ENCODE peak calls at places on chromosomes 1 and 21, in five cellular contexts. C is mucosa of descending colon, N is psoas muscle, Y is fibroblast of lung, W is PC-3. H is an unnamed sample. For H3K4me1 and H3K9me3, the result is how much of the 10 kb centered on the place peaks cover.

GRCh38 chr1:183058835-183059234 is 35.6 kb downstream of the LAMC1 start:
- DNase-seq in C (no peak), N (no peak), Y (no peak), W (no peak), H (no peak)

GRCh38 chr1:173341307-173341706 is 134.2 kb upstream of the TNFSF4 start:
- DNase-seq in C (no peak), N (peak), Y (peak), W (peak), H (no peak)

GRCh38 chr1:197725044-197725443 is 50.2 kb downstream of the DENND1B start:
- DNase-seq in C (no peak), N (no peak), Y (peak), W (peak), H (no peak)

GRCh38 chr1:45892068-45892785 is 88.8 kb downstream of the MAST2 start:
- DNase-seq in C (no peak), N (no peak), Y (peak), W (peak), H (no peak)

GRCh38 chr1:54227091-54227602 is 27.2 kb downstream of the MRPL37 start:
- DNase-seq in C (no peak), N (no peak), Y (peak), W (peak), H (no peak)

GRCh38 chr1:212021563-212021962 is 13.8 kb downstream of the INTS7 start:
- DNase-seq in C (no peak), N (no peak), Y (no peak), W (no peak), H (no peak)

GRCh38 chr1:3518256-3518655 is 63.8 kb downstream of the ARHGEF16 start:
- DNase-seq in C (no peak), N (no peak), Y (no peak), W (peak), H (no peak)

GRCh38 chr1:219391297-219391696 is 217.6 kb downstream of the LYPLAL1 start:
- DNase-seq in C (no peak), N (no peak), Y (no peak), W (no peak), H (no peak)

GRCh38 chr1:67803380-67804279 is 29.6 kb downstream of the GNG12 start:
- DNase-seq in C (no peak), N (no peak), Y (peak), W (no peak), H (no peak)

GRCh38 chr1:70043806-70044205 is 161.6 kb downstream of the LRRC40 start:
- DNase-seq in C (peak), N (no peak), Y (peak), W (peak), H (no peak)

GRCh38 chr1:161820914-161821313 is 54.8 kb downstream of the ATF6 start:
- DNase-seq in C (no peak), N (no peak), Y (no peak), W (no peak), H (no peak)

GRCh38 chr1:201149400-201149799 is 4.9 kb downstream of the TMEM9 start:
- DNase-seq in C (peak), N (no peak), Y (peak), W (peak), H (no peak)

GRCh38 chr1:109543988-109544735 is 4.3 kb upstream of the GNAI3 start:
- DNase-seq in C (no peak), N (no peak), Y (no peak), W (no peak), H (no peak)

GRCh38 chr21:42148097-42148496 is 70.8 kb upstream of the ABCG1 start:
- DNase-seq in C (no peak), N (no peak), Y (no peak), W (no peak), H (no peak)

GRCh38 chr1:200838676-200839445 is 33.9 kb upstream of the GPR25 start:
- DNase-seq in C (no peak), N (no peak), Y (peak), W (no peak), H (no peak)

GRCh38 chr1:5937373-5937857 is 54.8 kb downstream of the NPHP4 start:
- DNase-seq in C (no peak), N (no peak), Y (no peak), W (no peak), H (no peak)

GRCh38 chr1:24558902-24559791 is 3.3 kb downstream of the NCMAP start:
- DNase-seq in C (peak), N (peak), Y (peak), W (peak), H (peak)

GRCh38 chr1:240577095-240577494 is 34.9 kb downstream of the GREM2 start:
- DNase-seq in C (no peak), N (no peak), Y (no peak), W (no peak), H (no peak)

GRCh38 chr1:1540015-1540816 is at the start of gene TMEM240:
- DNase-seq in C (peak), N (peak), Y (peak), W (no peak), H (peak)

GRCh38 chr1:63322944-63323865 is 838 bp downstream of the FOXD3 start:
- DNase-seq in C (peak), N (no peak), Y (peak), W (no peak), H (peak)

GRCh38 chr1:92817986-92818764 is 13.7 kb upstream of the RPL5 start:
- DNase-seq in C (peak), N (no peak), Y (peak), W (peak), H (no peak)

GRCh38 chr1:60898987-60899386 is 183.4 kb upstream of the NFIA start:
- DNase-seq in C (no peak), N (no peak), Y (no peak), W (no peak), H (no peak)

GRCh38 chr1:232308616-232309015 is 321.3 kb downstream of the SIPA1L2 start:
- DNase-seq in C (no peak), N (no peak), Y (no peak), W (no peak), H (no peak)

GRCh38 chr21:42164064-42164789 is 54.7 kb upstream of the ABCG1 start:
- DNase-seq in C (peak), N (peak), Y (peak), W (peak), H (peak)

GRCh38 chr1:198174297-198174696 is 17.5 kb downstream of the NEK7 start:
- DNase-seq in C (no peak), N (no peak), Y (no peak), W (no peak), H (no peak)

GRCh38 chr1:193069748-193070394 is 10.5 kb downstream of the RO60 start:
- DNase-seq in C (no peak), N (no peak), Y (peak), W (peak), H (no peak)

GRCh38 chr1:25561426-25562100 is 18.2 kb downstream of the LDLRAP1 start:
- DNase-seq in C (no peak), N (no peak), Y (no peak), W (no peak), H (no peak)
- H3K4me1 ChIP-seq in C (under half), N (under half), Y (under half), W (under half), H (half or more)

GRCh38 chr1:158022554-158023278 is 29.3 kb downstream of the KIRREL1 start:
- DNase-seq in C (no peak), N (no peak), Y (peak), W (no peak), H (no peak)
- TF ChIP-seq CTCF in C (no peak), N (no peak), Y (no peak), W (no peak), H (no peak)

DNA sequence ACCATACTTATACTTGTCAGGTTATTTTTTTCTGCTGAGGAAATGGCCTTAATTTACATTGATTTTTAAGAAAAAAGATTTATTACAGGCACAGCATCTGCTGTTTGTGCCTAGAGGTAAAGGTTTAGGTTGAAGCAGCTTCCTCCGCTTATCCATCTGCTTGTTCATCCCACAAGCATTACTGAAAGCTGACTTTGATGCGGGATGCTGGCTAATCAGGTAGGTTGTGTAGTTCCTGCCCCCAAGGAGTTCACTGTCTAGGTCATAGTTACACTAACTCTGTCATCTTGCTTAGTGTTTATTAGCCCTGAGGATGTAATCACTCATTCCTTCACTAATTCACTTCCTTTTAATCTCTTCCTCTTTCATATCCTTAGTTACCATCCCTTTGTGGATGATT is 377.7 kb upstream of the KAZN start:
- DNase-seq in C (no peak), N (no peak), Y (no peak), W (no peak), H (no peak)
- H3K9me3 ChIP-seq in C (under half), N (under half), Y (under half), W (under half), H (under half)

GRCh38 chr1:178282949-178283367 is 189.1 kb downstream of the RASAL2 start:
- DNase-seq in C (no peak), N (no peak), Y (peak), W (peak), H (no peak)
- H3K4me1 ChIP-seq in C (under half), N (under half), Y (under half), W (under half), H (half or more)

DNA sequence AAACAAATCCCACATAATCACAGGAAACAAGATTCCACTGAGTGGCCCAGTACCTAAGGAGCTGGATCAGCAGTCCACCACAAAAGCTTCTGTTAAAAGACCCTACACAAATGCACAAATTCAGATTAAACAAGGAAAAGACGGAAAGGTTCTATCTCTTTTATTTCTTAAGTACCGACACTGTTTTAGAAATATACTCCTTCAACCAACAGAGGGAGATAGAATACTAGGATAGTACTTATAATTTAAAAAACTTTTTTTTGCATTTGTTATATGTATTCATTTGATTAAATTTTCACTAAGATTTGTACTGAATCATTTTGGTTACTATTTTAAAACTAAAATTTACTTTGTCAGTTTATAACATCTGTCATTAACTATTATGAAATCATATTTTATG is 12.5 kb downstream of the CDC7 start:
- DNase-seq in C (no peak), N (no peak), Y (peak), W (peak), H (no peak)
- TF ChIP-seq CTCF in C (no peak), N (peak), Y (peak), W (peak), H (peak)

DNA sequence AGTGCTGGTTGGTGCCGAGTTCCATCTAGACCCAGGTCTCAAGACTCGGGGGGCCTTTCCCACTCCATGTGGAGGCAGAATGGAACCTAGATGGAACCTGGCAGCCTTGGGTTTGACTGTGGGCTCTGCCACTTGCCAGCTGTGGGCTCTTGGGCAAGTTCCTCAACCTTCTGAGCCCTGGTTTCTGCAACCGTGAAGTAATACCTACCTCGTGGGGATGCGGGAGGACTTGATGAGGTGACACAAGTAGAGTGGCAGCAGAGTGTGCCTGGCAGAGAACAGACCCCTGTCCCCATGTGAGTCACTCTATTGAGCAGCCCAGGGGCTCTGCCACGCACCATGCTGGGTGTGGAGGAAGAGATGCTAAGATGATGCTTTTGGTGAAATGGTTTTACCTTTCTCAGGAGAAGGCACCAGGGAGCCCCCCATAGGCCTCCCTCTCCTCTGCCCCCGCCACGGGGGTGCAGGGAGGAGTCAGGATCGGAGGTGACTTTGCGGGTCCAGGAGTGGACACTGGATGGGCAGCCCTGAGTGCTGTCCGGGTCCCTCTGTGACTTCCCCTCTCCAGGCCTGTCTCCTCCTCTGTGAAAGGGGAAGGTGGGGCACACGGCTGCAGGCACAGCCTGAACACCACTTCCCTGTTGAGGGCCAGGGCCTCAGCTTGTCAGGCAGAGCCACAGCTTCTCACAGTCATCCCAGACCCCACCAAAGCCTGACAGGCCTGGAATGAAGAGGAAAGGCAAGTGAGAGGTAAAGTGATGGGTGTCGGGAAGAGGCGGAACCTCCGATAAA is 36.7 kb upstream of the EDN2 start:
- DNase-seq in C (no peak), N (no peak), Y (no peak), W (no peak), H (no peak)
- H3K9me3 ChIP-seq in C (under half), N (under half), Y (under half), W (under half), H (under half)

GRCh38 chr1:115671176-115672062 is 29.6 kb downstream of the VANGL1 start:
- DNase-seq in C (peak), N (no peak), Y (peak), W (peak), H (no peak)
- H3K4me1 ChIP-seq in C (under half), N (under half), Y (under half), W (half or more), H (under half)